ENCODE peak calls at places on chromosome X, in eight cellular contexts. D is CD8-positive, alpha-beta T cell; X is OCI-LY7; W is testis; L is left ventricle myocardium inferior; G is spleen; B is CD8-positive, alpha-beta memory T cell; F is SJSA1. A is an unnamed sample. For H3K4me1, the result is how much of the 10 kb centered on the place peaks cover.

GRCh38 chrX:149259241-149259640 is 245.9 kb downstream of the IDS start:
- DNase-seq in D (no peak), X (no peak), W (no peak), L (no peak), G (no peak), B (no peak), F (no peak), A (no peak)

GRCh38 chrX:150486011-150486410 is 82.4 kb upstream of the MTM1 start:
- DNase-seq in D (peak), X (peak), W (no peak), L (peak), G (no peak), B (peak), F (peak), A (peak)

GRCh38 chrX:22952011-22952410 is 47.7 kb upstream of the DDX53 start:
- DNase-seq in D (no peak), X (no peak), W (peak), L (no peak), G (no peak), B (no peak), F (peak), A (no peak)

GRCh38 chrX:31658360-31658759 is 586.5 kb upstream of the FTHL17 start:
- DNase-seq in D (no peak), X (peak), W (no peak), L (no peak), G (no peak), B (no peak), F (peak), A (no peak)

GRCh38 chrX:44882635-44883034 is 9.6 kb downstream of the KDM6A start:
- DNase-seq in D (no peak), X (no peak), W (no peak), L (no peak), G (no peak), B (no peak), F (no peak), A (no peak)

GRCh38 chrX:38803286-38803608 is 2.0 kb downstream of the MID1IP1 start:
- DNase-seq in D (no peak), X (peak), W (no peak), L (no peak), G (no peak), B (no peak), F (no peak), A (no peak)

GRCh38 chrX:71515039-71515398 is 17.9 kb upstream of the OGT start:
- DNase-seq in D (no peak), X (no peak), W (no peak), L (peak), G (no peak), B (no peak), F (no peak), A (no peak)

GRCh38 chrX:125998432-125998831 is 167.7 kb downstream of the DCAF12L2 start:
- DNase-seq in D (no peak), X (peak), W (no peak), L (no peak), G (no peak), B (no peak), F (no peak), A (no peak)

GRCh38 chrX:69362889-69363288 is 141.2 kb upstream of the NALF2 start:
- DNase-seq in D (peak), X (no peak), W (no peak), L (peak), G (no peak), B (no peak), F (no peak), A (no peak)

GRCh38 chrX:9775930-9776329 is 10.3 kb upstream of the GPR143 start:
- DNase-seq in D (no peak), X (no peak), W (no peak), L (no peak), G (no peak), B (no peak), F (no peak), A (no peak)

GRCh38 chrX:46758163-46758955 is 559 bp downstream of the SLC9A7 start:
- DNase-seq in D (peak), X (peak), W (peak), L (no peak), G (peak), B (no peak), F (no peak), A (no peak)

GRCh38 chrX:148265829-148266228 is 234.6 kb upstream of the AFF2 start:
- DNase-seq in D (no peak), X (no peak), W (no peak), L (no peak), G (no peak), B (no peak), F (no peak), A (no peak)

GRCh38 chrX:53882331-53882730 is 161.9 kb downstream of the PHF8 start:
- DNase-seq in D (no peak), X (no peak), W (peak), L (no peak), G (no peak), B (no peak), F (peak), A (no peak)

GRCh38 chrX:50206753-50207152 is 2.2 kb downstream of the CCNB3 start:
- DNase-seq in D (no peak), X (no peak), W (no peak), L (no peak), G (no peak), B (no peak), F (no peak), A (no peak)

GRCh38 chrX:119486745-119487144 is 18.5 kb downstream of the SLC25A5 start:
- DNase-seq in D (no peak), X (no peak), W (no peak), L (no peak), G (no peak), B (no peak), F (no peak), A (no peak)

GRCh38 chrX:153460826-153461225 is 9.6 kb downstream of the HAUS7 start:
- DNase-seq in D (peak), X (peak), W (peak), L (no peak), G (peak), B (peak), F (peak), A (no peak)

GRCh38 chrX:67619253-67619652 is 75.4 kb downstream of the AR start:
- DNase-seq in D (no peak), X (no peak), W (no peak), L (no peak), G (no peak), B (no peak), F (peak), A (no peak)

GRCh38 chrX:11757729-11758399 is at the start of gene MSL3:
- DNase-seq in D (no peak), X (peak), W (peak), L (peak), G (peak), B (peak), F (peak), A (no peak)

GRCh38 chrX:21153503-21153902 is 220.7 kb upstream of the CNKSR2 start:
- DNase-seq in D (no peak), X (no peak), W (peak), L (peak), G (no peak), B (no peak), F (peak), A (no peak)

GRCh38 chrX:108022491-108023089 is 22.3 kb upstream of the VSIG1 start:
- DNase-seq in D (no peak), X (no peak), W (no peak), L (no peak), G (no peak), B (no peak), F (no peak), A (no peak)

GRCh38 chrX:108020631-108021030 is 24.2 kb upstream of the VSIG1 start:
- DNase-seq in D (peak), X (peak), W (no peak), L (no peak), G (no peak), B (no peak), F (no peak), A (peak)

GRCh38 chrX:108028854-108029253 is 16.0 kb upstream of the VSIG1 start:
- DNase-seq in D (no peak), X (no peak), W (no peak), L (no peak), G (no peak), B (no peak), F (no peak), A (no peak)

GRCh38 chrX:108029928-108030711 is 14.7 kb upstream of the VSIG1 start:
- DNase-seq in D (no peak), X (no peak), W (no peak), L (no peak), G (no peak), B (no peak), F (no peak), A (no peak)

DNA sequence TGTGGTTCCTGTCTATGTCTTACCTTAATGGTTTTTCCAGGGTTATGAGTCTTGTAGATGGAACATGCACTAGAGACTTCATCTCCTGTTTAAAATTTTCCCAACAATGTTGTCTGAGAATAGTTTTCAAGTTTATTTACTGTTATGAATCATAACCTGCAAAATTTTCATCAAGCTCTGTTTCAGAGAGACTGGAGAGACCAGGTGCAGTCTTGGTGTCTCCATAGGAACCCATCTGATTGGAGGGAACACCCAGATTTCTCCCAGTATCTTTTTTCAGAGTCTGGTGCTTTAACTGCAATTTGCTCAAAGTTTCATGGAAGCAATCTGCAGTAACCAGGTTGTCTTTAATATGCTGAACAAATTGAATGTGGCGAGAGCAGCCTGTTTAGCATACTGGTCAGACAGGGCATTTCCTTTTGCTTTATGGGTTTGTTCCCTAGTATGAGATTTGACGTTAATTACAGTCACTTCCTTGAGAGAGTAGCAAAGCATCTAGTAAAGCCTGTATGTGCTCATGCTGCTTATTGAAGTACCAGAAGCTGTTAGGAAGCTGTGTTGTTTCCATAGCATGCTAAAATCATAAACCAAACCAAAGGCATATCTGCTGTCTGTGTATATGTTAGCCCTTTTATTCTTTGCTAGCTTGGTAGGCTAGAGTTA is 18.8 kb upstream of the VSIG1 start:
- DNase-seq in D (no peak), X (no peak), W (no peak), L (no peak), G (no peak), B (no peak), F (no peak), A (no peak)
- H3K4me1 ChIP-seq in D (under half), X (under half), W (under half), L (under half), G (under half), B (under half), F (under half), A (under half)

GRCh38 chrX:134691453-134691852 is 33.2 kb upstream of the PLAC1 start:
- DNase-seq in D (no peak), X (no peak), W (no peak), L (no peak), G (no peak), B (no peak), F (no peak), A (no peak)
- H3K4me1 ChIP-seq in D (under half), X (under half), W (under half), L (under half), G (under half), B (under half), F (under half), A (under half)

DNA sequence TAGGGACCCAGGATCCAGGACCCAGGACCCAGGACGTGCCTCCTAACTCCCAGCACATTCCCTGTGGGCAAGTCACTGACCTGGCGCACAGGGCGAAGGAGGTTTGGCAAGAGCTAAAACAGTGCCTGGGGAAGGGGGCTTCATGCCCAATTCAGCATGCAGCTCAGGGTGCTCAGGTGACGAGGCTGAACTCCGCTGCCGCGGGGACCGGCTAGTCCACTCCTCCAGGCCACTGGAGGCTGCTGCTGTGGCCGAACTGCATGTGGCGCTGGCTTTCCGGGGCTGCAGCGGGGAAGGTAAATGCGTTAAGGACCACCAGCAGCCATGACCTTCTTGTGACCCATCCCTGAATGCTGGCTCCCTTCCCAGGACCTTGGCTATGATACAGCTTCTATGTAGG is 4.9 kb upstream of the PIM2 start:
- DNase-seq in D (no peak), X (no peak), W (no peak), L (no peak), G (no peak), B (no peak), F (no peak), A (no peak)
- H3K4me1 ChIP-seq in D (half or more), X (under half), W (under half), L (under half), G (under half), B (under half), F (under half), A (under half)

DNA sequence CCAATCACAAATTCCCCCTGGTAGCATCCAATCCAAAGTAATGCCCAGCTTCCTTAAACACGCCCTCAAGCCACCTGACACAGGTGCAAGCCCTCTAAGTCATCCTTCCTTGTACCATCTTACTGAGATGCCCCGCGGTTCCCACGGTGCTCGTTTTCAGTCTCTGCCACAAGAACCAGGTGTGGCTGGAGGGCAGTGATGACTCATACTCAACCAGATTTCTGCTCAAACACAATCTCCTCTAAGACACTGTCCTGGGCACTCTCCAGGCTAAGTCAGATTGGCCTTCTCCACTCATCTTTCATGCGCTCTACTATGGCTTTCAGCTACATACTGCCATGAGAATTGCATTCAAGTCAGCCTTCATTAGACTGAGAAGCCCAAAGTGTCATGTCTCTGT is 3.5 kb downstream of the SH3KBP1 start:
- DNase-seq in D (no peak), X (no peak), W (no peak), L (no peak), G (no peak), B (peak), F (no peak), A (peak)
- H3K4me1 ChIP-seq in D (under half), X (half or more), W (under half), L (under half), G (under half), B (under half), F (under half), A (under half)